ENCODE peak calls at places on chromosomes 13 and 19, in eight cellular contexts. U, V, G, R, A, I, K and N are unnamed samples.
A peak's percentile ranks its signal among the peaks of the same experiment; 100 is the strongest.

GRCh38 chr13:97388385-97388784 is 45.6 kb upstream of the RAP2A start:
- DNase-seq in U (no peak), V (no peak), G (no peak), R (no peak), A (no peak), I (no peak), K (no peak), N (no peak)

GRCh38 chr19:55209430-55210119 is at the start of gene PTPRH:
- DNase-seq in U (no peak), V (peak; percentile 72), G (no peak), R (no peak), A (no peak), I (no peak), K (no peak), N (no peak)

GRCh38 chr19:5484398-5485285 is 29.4 kb downstream of the ZNRF4 start:
- DNase-seq in U (no peak), V (peak; percentile 29), G (peak; percentile 24), R (no peak), A (peak; percentile 91), I (no peak), K (no peak), N (no peak)

GRCh38 chr13:66835040-66835628 is 395.0 kb downstream of the PCDH9 start:
- DNase-seq in U (no peak), V (peak; percentile 38), G (peak; percentile 60), R (no peak), A (peak; percentile 5), I (peak; percentile 84), K (no peak), N (no peak)

GRCh38 chr19:50551713-50552187 is 16.5 kb downstream of the LRRC4B start:
- DNase-seq in U (no peak), V (no peak), G (no peak), R (no peak), A (peak; percentile 61), I (no peak), K (no peak), N (no peak)

GRCh38 chr13:110463876-110464510 is 97.5 kb downstream of the RAB20 start:
- DNase-seq in U (no peak), V (no peak), G (no peak), R (no peak), A (no peak), I (no peak), K (no peak), N (no peak)

GRCh38 chr13:88429862-88430261 is 758.7 kb downstream of the SLITRK5 start:
- DNase-seq in U (no peak), V (no peak), G (peak; percentile 6), R (no peak), A (no peak), I (no peak), K (no peak), N (no peak)

GRCh38 chr13:44142540-44142867 is 231.1 kb upstream of the SERP2 start:
- DNase-seq in U (no peak), V (no peak), G (no peak), R (no peak), A (no peak), I (no peak), K (no peak), N (no peak)

GRCh38 chr13:59746291-59746962 is 417.3 kb downstream of the DIAPH3 start:
- DNase-seq in U (no peak), V (no peak), G (no peak), R (no peak), A (no peak), I (no peak), K (peak; percentile 7), N (no peak)

GRCh38 chr19:37056776-37057175 is 21.5 kb upstream of the ZNF420 start:
- DNase-seq in U (no peak), V (no peak), G (no peak), R (no peak), A (no peak), I (no peak), K (no peak), N (no peak)

GRCh38 chr19:45809643-45810159 is 5.4 kb downstream of the RSPH6A start:
- DNase-seq in U (no peak), V (no peak), G (no peak), R (no peak), A (peak; percentile 51), I (no peak), K (no peak), N (no peak)